ENCODE peak calls at places on chromosomes 13 and 19, in six cellular contexts. D, X, P, H, N and K are unnamed samples.

GRCh38 chr13:39961036-39961435 is 305.6 kb downstream of the COG6 start:
- DNase-seq in H (no peak), X (no peak), N (no peak), D (no peak), P (no peak), K (no peak)

GRCh38 chr19:52007805-52008557 is at the start of gene ZNF615:
- DNase-seq in H (peak; percentile 88), P (peak; percentile 87), X (peak; percentile 87), N (peak; percentile 80), D (peak; percentile 92), K (peak; percentile 41)

GRCh38 chr19:35756373-35757230 is at the start of gene HSPB6:
- DNase-seq in X (no peak), H (peak; percentile 92), P (no peak), N (peak; percentile 60), D (peak; percentile 92), K (no peak)

GRCh38 chr13:46803586-46803985 is 6.6 kb upstream of the ESD start:
- DNase-seq in D (no peak), N (no peak), X (no peak), P (no peak), H (peak; percentile 12), K (no peak)

GRCh38 chr19:48817585-48818124 is 6.8 kb upstream of the BCAT2 start:
- DNase-seq in N (no peak), H (no peak), D (no peak), X (no peak), P (no peak), K (no peak)

GRCh38 chr13:42405665-42406390 is 133.9 kb downstream of the AKAP11 start:
- DNase-seq in H (peak; percentile 65), N (peak; percentile 6), D (no peak), X (no peak), P (no peak), K (no peak)

GRCh38 chr19:3284759-3285646 is 60.5 kb downstream of the CELF5 start:
- DNase-seq in D (peak; percentile 62), X (peak; percentile 33), P (peak; percentile 82), H (peak; percentile 39), N (no peak), K (no peak)

GRCh38 chr13:75587679-75588078 is 38.1 kb downstream of the UCHL3 start:
- DNase-seq in H (no peak), P (no peak), D (no peak), X (no peak), N (peak; percentile 9), K (no peak)

GRCh38 chr19:44570984-44571684 is 41.7 kb upstream of the CEACAM20 start:
- DNase-seq in D (no peak), P (peak; percentile 67), N (peak; percentile 79), X (peak; percentile 28), H (peak; percentile 80), K (peak; percentile 48)

GRCh38 chr13:28553971-28554370 is 59.0 kb upstream of the FLT1 start:
- DNase-seq in H (no peak), D (no peak), P (no peak), N (no peak), X (no peak), K (no peak)

DNA sequence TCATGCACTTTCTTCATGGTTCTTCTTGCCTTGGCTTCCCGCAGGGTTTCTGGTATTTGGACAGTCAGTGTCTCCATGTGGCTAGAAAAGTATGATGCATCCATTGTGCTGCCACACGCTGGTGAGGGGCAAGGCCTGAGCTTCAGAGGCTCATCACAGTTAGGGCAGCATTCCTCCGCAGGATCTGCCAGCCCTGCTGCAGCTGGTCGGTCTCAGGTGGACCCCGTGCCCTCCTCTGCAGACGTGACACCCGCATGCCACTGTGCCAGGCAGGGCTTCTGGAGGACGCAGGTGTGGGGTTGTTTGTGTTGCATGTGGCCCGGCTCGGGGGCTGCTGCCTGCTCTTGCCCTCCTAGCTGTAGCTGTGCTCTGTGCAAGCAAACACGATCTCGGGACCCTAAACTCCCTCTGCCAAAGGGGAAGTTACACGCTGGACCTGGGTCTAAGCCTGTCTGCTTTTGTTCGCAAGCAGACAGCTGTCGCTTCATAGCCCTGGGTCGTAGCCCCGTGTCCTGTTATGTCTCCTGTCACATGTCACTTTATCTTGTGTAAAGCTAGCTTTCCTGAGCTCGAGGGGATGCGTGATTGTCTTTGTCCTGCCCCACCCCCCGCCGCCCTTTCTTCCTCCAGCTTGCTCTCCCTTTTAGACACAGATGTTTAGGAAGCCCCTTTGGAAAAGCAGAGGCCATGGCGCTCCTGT is 45.3 kb downstream of the SLC7A9 start:
- DNase-seq in P (no peak), X (no peak), H (no peak), N (no peak), D (no peak), K (no peak)
- TF ChIP-seq CTCF in P (no peak), X (no peak), H (no peak), N (no peak), D (no peak), K (no peak)

DNA sequence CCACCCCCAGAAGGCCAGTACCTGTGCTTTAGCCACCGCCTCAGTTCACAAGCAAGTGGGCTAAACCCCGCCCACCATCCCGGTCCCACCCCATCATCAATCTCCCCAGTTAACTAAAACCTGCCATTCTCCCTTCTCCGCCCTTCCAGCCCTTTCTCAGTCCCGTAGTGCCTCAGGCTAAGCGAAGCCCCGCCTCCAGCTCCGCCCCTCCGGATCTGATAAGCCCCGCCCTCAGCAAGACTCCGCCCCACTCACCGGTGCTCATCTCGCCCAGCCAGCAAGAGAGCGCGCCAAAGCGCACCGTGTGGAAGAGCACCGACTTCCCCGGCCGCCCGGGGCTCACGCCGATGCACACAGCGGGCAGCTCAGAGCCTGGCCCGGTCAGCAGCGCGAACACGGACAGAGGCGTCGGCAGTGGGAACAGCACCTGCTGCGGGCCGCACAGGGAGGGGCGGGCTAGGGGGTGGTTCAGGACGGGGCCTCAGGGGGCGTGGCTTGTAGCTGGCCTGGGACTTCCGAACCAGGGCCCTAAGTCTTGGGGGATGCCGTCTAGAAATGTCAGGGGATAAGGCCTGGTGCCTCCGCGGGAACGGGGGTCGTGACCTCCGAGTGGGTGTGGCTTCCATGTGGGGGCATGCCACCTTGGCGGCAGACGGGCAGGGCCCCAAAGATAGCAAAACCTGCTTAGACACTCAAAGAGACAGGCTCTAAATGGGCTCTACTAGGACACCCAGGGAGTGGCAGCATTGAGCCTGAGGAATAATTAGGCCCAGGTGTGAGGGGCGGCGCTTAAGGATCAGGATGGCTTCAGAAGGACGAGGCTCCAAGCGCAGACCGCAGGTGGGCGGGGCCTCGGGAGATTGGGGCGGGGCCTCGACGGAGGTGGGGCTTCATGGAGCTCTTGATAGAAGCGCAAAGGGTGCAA is 21.4 kb downstream of the MAP4K1 start:
- DNase-seq in X (no peak), N (no peak), P (peak; percentile 85), H (peak; percentile 3), D (peak; percentile 90), K (no peak)
- H3K4me3 ChIP-seq in X (no peak overlapping the region), N (no peak overlapping the region), P (peak overlapping the region; percentile 60), H (no peak overlapping the region), D (no peak overlapping the region), K (peak overlapping the region; percentile 23)

GRCh38 chr13:24922390-24923304 is 158.7 kb downstream of the RNF17 start:
- DNase-seq in D (peak; percentile 99), P (peak; percentile 94), N (peak; percentile 96), H (peak; percentile 99), X (peak; percentile 96), K (peak; percentile 92)
- TF ChIP-seq CTCF in D (peak; percentile 7), P (peak; percentile 24), N (no peak), H (no peak), X (peak; percentile 39), K (no peak)

DNA sequence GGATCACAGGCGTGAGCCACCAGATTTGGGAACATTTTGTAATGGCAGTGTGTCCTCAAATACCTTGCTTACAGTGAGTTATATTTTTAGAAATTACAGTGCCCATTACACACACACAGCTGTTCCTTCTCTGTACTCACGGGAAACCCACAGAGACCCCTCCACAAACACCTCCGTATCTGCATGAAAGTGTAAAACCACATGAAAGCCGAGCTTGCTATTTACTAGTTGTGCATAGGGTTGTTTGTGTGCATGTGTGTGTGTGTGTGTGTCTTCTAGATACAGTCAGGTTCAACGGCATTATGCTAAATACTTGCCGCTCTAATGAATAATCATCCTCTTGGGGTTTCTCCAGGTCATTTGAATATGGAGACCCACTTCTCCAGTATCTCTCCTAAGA is 22.3 kb upstream of the LILRA2 start:
- DNase-seq in X (no peak), D (no peak), H (no peak), N (no peak), P (no peak), K (no peak)
- H3K4me3 ChIP-seq in X (no peak overlapping the region), D (no peak overlapping the region), H (no peak overlapping the region), N (no peak overlapping the region), P (no peak overlapping the region), K (no peak overlapping the region)

DNA sequence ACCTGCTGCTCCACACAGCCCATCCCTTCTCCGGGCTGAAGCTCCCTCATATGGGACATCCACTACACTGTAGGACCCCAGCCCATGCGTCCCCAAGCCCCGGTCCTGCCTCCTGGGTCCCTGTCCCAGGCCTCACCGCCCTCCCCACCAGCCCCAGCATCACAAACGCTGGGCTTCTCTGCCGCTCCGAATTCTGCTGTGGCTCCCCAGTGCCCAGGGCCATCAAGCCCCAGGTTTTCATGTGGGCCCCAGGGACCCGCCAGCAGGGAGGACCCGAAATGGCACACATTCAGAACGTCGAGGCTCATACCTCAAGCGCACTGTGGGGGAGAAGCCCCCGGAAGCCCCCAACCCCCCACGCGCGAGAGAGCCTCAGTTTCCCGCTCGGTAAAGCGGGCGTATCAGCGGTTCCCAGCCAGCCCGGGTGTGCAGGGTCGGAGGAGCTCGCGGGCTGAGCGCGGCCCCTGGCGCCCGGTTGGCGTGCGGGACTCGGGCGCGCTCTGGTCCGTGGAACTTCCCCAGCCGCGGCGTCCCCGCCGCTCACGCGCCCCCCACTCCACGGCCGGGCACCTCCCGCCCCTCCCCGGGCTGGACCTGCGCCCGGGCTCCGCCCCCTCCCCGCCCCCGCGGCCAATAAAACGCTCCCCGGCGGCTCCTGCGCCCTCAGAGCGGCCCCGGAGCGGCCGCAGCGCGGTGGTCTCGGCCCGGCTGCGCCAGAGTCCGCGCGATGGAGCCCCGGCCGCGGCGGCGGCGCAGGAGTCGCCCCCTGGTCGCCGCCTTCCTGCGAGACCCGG is at the start of gene PLK5:
- DNase-seq in D (no peak), X (no peak), H (no peak), P (no peak), N (no peak), K (no peak)
- TF ChIP-seq CTCF in D (no peak), X (peak; percentile 13), H (no peak), P (no peak), N (no peak), K (no peak)